ENCODE peak calls at places on chromosomes 4 and X, in nine cellular contexts. D is neural progenitor cell; J is lung; T is PC-3; V is upper lobe of left lung; H is CD8-positive, alpha-beta memory T cell; Y is HepG2; U is bronchial epithelial cell; A is fibroblast of lung. L is an unnamed sample. For H3K27me3, the result is how much of the 10 kb centered on the place peaks cover.

GRCh38 chrX:119573840-119574393 is 446 bp upstream of the UBE2A start:
- DNase-seq in D (no peak), J (peak), T (peak), V (peak), H (no peak), Y (peak), U (peak), A (peak), L (peak)

GRCh38 chr4:6019316-6020263 is 1.4 kb upstream of the C4orf50 start:
- DNase-seq in D (peak), J (peak), T (peak), V (no peak), H (peak), Y (peak), U (peak), A (peak), L (peak)

GRCh38 chr4:3344596-3344995 is 51.8 kb downstream of the RGS12 start:
- DNase-seq in D (no peak), J (no peak), T (no peak), V (no peak), H (no peak), Y (no peak), U (no peak), A (no peak), L (no peak)

GRCh38 chr4:55069248-55069647 is 56.1 kb downstream of the KDR start:
- DNase-seq in D (no peak), J (no peak), T (peak), V (peak), H (no peak), Y (no peak), U (no peak), A (peak), L (no peak)

GRCh38 chrX:24493740-24494543 is 28.9 kb downstream of the PDK3 start:
- DNase-seq in D (no peak), J (no peak), T (peak), V (no peak), H (no peak), Y (peak), U (peak), A (no peak), L (peak)

GRCh38 chr4:83328486-83328885 is 6.2 kb downstream of the HPSE start:
- DNase-seq in D (peak), J (no peak), T (no peak), V (no peak), H (no peak), Y (no peak), U (no peak), A (no peak), L (peak)

GRCh38 chr4:152771736-152772533 is 7.6 kb downstream of the TIGD4 start:
- DNase-seq in D (no peak), J (no peak), T (no peak), V (no peak), H (no peak), Y (no peak), U (no peak), A (no peak), L (no peak)

GRCh38 chr4:38620025-38620424 is 44.0 kb upstream of the KLF3 start:
- DNase-seq in D (no peak), J (no peak), T (no peak), V (no peak), H (no peak), Y (no peak), U (no peak), A (no peak), L (no peak)

GRCh38 chrX:136541294-136541693 is 9.3 kb downstream of the VGLL1 start:
- DNase-seq in D (no peak), J (no peak), T (no peak), V (no peak), H (no peak), Y (no peak), U (no peak), A (no peak), L (no peak)

GRCh38 chr4:21544410-21544809 is 404.2 kb downstream of the KCNIP4 start:
- DNase-seq in D (no peak), J (no peak), T (no peak), V (no peak), H (no peak), Y (no peak), U (no peak), A (no peak), L (no peak)

GRCh38 chrX:49155243-49155899 is 7.2 kb upstream of the MAGIX start:
- DNase-seq in D (peak), J (peak), T (peak), V (peak), H (no peak), Y (no peak), U (peak), A (peak), L (peak)

GRCh38 chrX:68273887-68274286 is 159.4 kb downstream of the OPHN1 start:
- DNase-seq in D (no peak), J (no peak), T (no peak), V (no peak), H (no peak), Y (no peak), U (peak), A (no peak), L (no peak)

GRCh38 chrX:154774622-154775021 is 12.0 kb downstream of the DKC1 start:
- DNase-seq in D (no peak), J (no peak), T (no peak), V (no peak), H (no peak), Y (no peak), U (no peak), A (no peak), L (no peak)

GRCh38 chr4:177107288-177107901 is 202.3 kb upstream of the NEIL3 start:
- DNase-seq in D (no peak), J (no peak), T (no peak), V (no peak), H (no peak), Y (no peak), U (peak), A (peak), L (no peak)

GRCh38 chrX:115689931-115690330 is 129.0 kb downstream of the PLS3 start:
- DNase-seq in D (peak), J (no peak), T (no peak), V (no peak), H (no peak), Y (no peak), U (no peak), A (peak), L (no peak)

GRCh38 chr4:48939785-48940184 is 33.2 kb upstream of the OCIAD2 start:
- DNase-seq in D (no peak), J (no peak), T (peak), V (no peak), H (no peak), Y (no peak), U (peak), A (peak), L (no peak)

GRCh38 chrX:141220342-141221008 is 21.8 kb downstream of the SPANXC start:
- DNase-seq in D (no peak), J (no peak), T (peak), V (no peak), H (no peak), Y (no peak), U (peak), A (peak), L (no peak)

GRCh38 chr4:31106419-31106818 is 386.2 kb downstream of the PCDH7 start:
- DNase-seq in D (no peak), J (no peak), T (no peak), V (no peak), H (no peak), Y (no peak), U (no peak), A (no peak), L (no peak)

DNA sequence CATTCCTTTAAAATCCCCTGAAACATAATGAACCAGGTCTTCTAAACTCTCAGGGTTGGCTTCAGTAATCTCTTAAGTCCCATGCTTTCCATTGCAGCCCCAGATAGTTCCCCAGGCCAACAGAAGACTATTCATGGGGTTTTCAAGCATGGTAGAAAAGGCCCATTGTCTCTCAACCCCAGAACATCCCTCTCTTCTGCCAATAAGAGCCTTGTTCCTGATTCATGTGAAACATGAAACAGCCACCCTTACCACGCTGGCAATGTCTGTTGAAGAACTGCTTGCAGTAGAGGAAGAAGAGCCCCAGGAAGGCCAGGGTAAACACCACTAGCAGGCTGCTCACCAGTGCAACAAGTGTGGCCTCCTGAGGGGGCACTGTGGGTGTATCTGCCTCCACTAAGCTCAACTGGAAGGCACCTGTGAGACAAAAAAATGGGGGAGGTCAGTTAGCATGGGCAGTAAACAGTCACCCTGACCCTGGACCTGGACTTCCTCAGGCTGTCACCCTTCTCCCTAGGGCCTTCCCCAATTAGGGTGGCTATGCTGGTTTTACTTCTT is 36.4 kb downstream of the EDA2R start:
- DNase-seq in D (no peak), J (no peak), T (no peak), V (no peak), H (no peak), Y (peak), U (no peak), A (no peak), L (no peak)
- H3K27me3 ChIP-seq in D (under half), J (under half), T (under half), V (under half), H (under half), Y (under half), U (under half), A (under half), L (under half)

GRCh38 chr4:180134116-180134866 is 2108.9 kb upstream of the TENM3 start:
- DNase-seq in D (peak), J (no peak), T (no peak), V (no peak), H (no peak), Y (no peak), U (peak), A (peak), L (peak)
- H3K4me3 ChIP-seq in D (no peak), J (no peak), T (peak), V (peak), H (no peak), Y (no peak), U (peak), A (no peak), L (no peak)

DNA sequence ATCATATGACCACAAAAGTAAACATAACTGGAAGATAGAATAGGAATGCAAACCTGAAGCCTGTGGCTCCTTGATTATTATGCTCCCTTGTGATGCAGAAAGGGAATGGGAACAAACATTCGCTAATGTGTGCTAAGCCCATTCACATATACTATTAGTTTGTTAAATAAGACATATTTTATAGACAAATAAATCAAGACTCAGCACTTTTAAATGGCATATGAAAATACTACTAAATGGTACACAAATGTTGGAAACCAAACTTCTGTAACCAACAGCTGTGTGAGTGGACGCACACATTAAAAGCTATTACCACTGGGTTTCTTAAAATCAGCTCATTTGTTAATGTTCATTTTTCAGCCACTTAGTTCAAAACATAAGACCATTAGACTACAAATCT is 96.0 kb downstream of the CBR4 start:
- DNase-seq in D (no peak), J (no peak), T (no peak), V (no peak), H (no peak), Y (no peak), U (no peak), A (no peak), L (no peak)
- H3K27me3 ChIP-seq in D (under half), J (under half), T (under half), V (under half), H (under half), Y (under half), U (under half), A (under half), L (under half)

GRCh38 chr4:158131037-158131436 is 41.8 kb downstream of the GASK1B start:
- DNase-seq in D (no peak), J (no peak), T (no peak), V (no peak), H (no peak), Y (no peak), U (no peak), A (peak), L (no peak)
- H3K4me3 ChIP-seq in D (no peak), J (no peak), T (no peak), V (no peak), H (no peak), Y (no peak), U (no peak), A (no peak), L (no peak)

GRCh38 chr4:24405926-24406325 is 178.4 kb downstream of the DHX15 start:
- DNase-seq in D (no peak), J (no peak), T (no peak), V (no peak), H (no peak), Y (no peak), U (no peak), A (no peak), L (no peak)
- H3K27me3 ChIP-seq in D (under half), J (under half), T (half or more), V (under half), H (under half), Y (under half), U (under half), A (under half), L (under half)

DNA sequence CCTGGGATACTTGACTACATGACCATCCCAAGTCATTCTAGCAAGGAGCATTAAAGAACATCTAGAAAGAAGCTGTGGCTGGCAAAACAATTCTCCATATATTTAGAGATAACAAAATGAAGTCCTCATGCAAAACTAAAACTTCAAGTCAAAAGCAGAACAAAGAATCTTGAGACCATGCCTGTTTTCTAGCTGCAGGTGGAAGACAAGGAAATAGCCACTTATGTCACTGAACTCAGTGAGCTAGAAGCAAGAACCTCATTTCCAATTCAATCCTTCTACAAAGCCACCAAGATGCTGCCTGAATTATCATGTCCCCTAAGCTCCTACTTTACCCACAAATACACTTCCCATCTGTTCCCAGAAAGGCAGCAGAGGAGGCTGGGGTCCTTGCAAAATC is 13.8 kb downstream of the USP46 start:
- DNase-seq in D (no peak), J (no peak), T (no peak), V (no peak), H (no peak), Y (no peak), U (no peak), A (no peak), L (no peak)
- H3K4me3 ChIP-seq in D (no peak), J (no peak), T (no peak), V (no peak), H (no peak), Y (no peak), U (no peak), A (no peak), L (no peak)

DNA sequence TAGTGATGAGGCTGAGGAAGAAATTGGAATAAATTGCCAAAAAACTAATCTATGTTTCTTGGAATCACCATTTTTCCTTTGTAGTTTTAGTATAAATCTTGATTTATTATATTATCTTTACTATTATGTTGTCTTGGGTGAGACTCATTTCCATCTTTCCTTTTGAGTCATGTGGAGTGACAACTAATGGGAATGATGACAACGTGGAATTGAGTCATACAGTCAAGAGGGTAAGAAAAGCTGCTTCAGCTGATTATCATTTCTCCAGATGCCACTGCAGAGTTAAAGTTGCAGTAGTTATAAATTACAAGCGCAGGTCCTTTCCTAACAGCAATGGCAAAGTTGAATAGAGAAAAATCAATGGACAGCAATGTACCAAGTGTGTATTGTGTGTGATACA is 30.8 kb upstream of the HHIP start:
- DNase-seq in D (no peak), J (no peak), T (peak), V (no peak), H (no peak), Y (no peak), U (peak), A (peak), L (no peak)
- H3K27me3 ChIP-seq in D (under half), J (under half), T (under half), V (under half), H (under half), Y (under half), U (under half), A (under half), L (under half)

DNA sequence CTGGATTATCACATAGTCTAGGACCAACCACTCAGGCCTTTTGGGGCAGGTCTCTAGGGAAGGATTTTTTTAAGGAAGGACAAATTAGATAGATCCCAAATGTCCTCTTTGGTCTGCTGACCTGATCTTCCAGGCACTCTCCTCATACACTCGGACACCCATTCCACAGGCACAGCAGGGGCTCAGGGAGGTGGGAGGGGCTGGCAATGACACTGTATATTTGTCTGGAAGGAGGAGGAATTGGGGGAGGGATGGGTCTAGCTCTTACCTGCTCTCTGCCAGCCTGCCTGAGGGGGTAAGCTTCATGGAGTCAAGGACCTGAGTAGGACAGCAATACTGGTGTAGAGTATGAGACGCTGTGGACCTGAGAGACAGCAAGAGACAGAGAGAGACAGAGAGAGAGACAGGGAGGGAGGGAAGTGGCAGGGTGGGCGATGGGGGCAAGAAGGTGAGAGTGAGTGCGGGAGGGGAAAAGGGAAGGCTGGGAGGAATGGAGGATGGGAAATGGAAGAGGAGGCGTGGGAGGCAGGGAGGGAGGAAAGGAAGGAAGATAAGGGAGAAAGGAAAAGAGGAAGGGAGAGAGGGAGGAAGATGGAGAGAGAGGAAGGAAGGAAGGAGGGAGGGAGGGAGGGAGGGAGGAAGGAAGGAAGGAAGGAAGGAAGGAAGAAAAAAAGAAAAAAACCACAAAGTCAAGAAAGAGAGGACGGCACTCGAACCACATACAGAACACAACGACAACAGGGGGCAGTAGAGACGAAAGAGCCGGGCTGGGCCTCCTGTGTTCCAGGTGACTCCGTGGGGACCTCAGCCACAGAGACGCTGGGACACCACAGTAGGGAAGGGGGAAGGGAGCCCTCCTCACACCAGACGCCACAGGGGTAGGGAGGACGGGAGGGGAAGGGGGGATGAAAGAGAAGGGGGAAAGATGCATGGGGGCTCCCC is 1.8 kb downstream of the IQSEC2 start:
- DNase-seq in D (no peak), J (no peak), T (no peak), V (no peak), H (no peak), Y (no peak), U (no peak), A (no peak), L (peak)
- H3K4me3 ChIP-seq in D (no peak), J (no peak), T (peak), V (peak), H (no peak), Y (no peak), U (peak), A (no peak), L (no peak)

GRCh38 chrX:98114026-98114425 is 1230.3 kb downstream of the RPA4 start:
- DNase-seq in D (no peak), J (no peak), T (no peak), V (no peak), H (no peak), Y (no peak), U (no peak), A (no peak), L (no peak)
- H3K27me3 ChIP-seq in D (under half), J (under half), T (under half), V (under half), H (under half), Y (under half), U (under half), A (under half), L (under half)